ENCODE peak calls at places on chromosomes 3 and 15, in four cellular contexts. N is body of pancreas, S is lower lobe of right lung, K is skeletal muscle cell. M is an unnamed sample.

GRCh38 chr3:133691410-133692107 is 29.8 kb upstream of the TOPBP1 start:
- DNase-seq in N (no peak), K (no peak), S (no peak), M (no peak)

GRCh38 chr3:168040624-168041208 is 55.0 kb downstream of the GOLIM4 start:
- DNase-seq in K (peak), N (peak), S (no peak), M (peak)

GRCh38 chr3:23888617-23889228 is 28.1 kb downstream of the NKIRAS1 start:
- DNase-seq in S (no peak), K (no peak), N (no peak), M (no peak)

GRCh38 chr15:90020041-90020735 is 19.1 kb downstream of the ZNF710 start:
- DNase-seq in S (peak), K (no peak), N (peak), M (no peak)

GRCh38 chr3:40455328-40455727 is 1.8 kb upstream of the RPL14 start:
- DNase-seq in N (no peak), S (no peak), K (no peak), M (no peak)

GRCh38 chr15:40010681-40011080 is 28.3 kb downstream of the SRP14 start:
- DNase-seq in K (peak), S (no peak), N (no peak), M (no peak)

GRCh38 chr3:51938780-51939425 is 2.8 kb downstream of the RRP9 start:
- DNase-seq in N (no peak), S (no peak), K (no peak), M (no peak)

GRCh38 chr3:141877911-141878310 is 1.5 kb downstream of the ATP1B3 start:
- DNase-seq in N (no peak), S (no peak), K (no peak), M (peak)

GRCh38 chr3:167750273-167750971 is 14.9 kb downstream of the SERPINI1 start:
- DNase-seq in S (no peak), K (no peak), N (no peak), M (no peak)

GRCh38 chr3:30289324-30289723 is 317.1 kb upstream of the TGFBR2 start:
- DNase-seq in N (no peak), S (no peak), K (no peak), M (no peak)

GRCh38 chr15:97525809-97526208 is 434.7 kb upstream of the ARRDC4 start:
- DNase-seq in K (no peak), N (no peak), S (no peak), M (no peak)

GRCh38 chr3:173216063-173216462 is 75.0 kb upstream of the SPATA16 start:
- DNase-seq in K (no peak), S (no peak), N (no peak), M (no peak)

GRCh38 chr3:193702967-193703366 is 110.0 kb downstream of the OPA1 start:
- DNase-seq in K (peak), S (no peak), N (no peak), M (no peak)

GRCh38 chr15:79535536-79535935 is 103.4 kb downstream of the MINAR1 start:
- DNase-seq in K (no peak), N (no peak), S (no peak), M (no peak)

GRCh38 chr15:41820791-41821423 is 7.0 kb upstream of the JMJD7 start:
- DNase-seq in S (no peak), N (peak), K (no peak), M (no peak)

GRCh38 chr15:45179221-45179985 is 8.4 kb downstream of the SHF start:
- DNase-seq in S (peak), K (no peak), N (peak), M (peak)

GRCh38 chr3:120488296-120488695 is 37.5 kb upstream of the FSTL1 start:
- DNase-seq in N (no peak), S (no peak), K (no peak), M (no peak)

GRCh38 chr15:67030036-67030762 is 35.2 kb upstream of the SMAD3 start:
- DNase-seq in K (no peak), S (no peak), N (peak), M (peak)

GRCh38 chr15:76185716-76186115 is 125.6 kb downstream of the ETFA start:
- DNase-seq in K (no peak), S (no peak), N (no peak), M (peak)

GRCh38 chr3:10570196-10570946 is 65.0 kb upstream of the ATP2B2 start:
- DNase-seq in N (peak), K (no peak), S (no peak), M (no peak)

GRCh38 chr15:86317379-86317745 is 237.7 kb downstream of the AGBL1 start:
- DNase-seq in S (no peak), N (peak), K (no peak), M (no peak)

GRCh38 chr15:68789041-68789920 is 31.4 kb downstream of the ANP32A start:
- DNase-seq in N (peak), S (no peak), K (no peak), M (no peak)

GRCh38 chr3:168989396-168989795 is 674.1 kb downstream of the MECOM start:
- DNase-seq in K (no peak), N (no peak), S (no peak), M (no peak)

GRCh38 chr3:49410102-49410843 is 1.5 kb downstream of the RHOA start:
- DNase-seq in S (no peak), K (no peak), N (no peak), M (no peak)

GRCh38 chr3:184261270-184262165 is at the start of gene CAMK2N2:
- DNase-seq in K (no peak), S (peak), N (peak), M (peak)

M was measured in NCI-H82.